ENCODE peak calls at places on chromosome 13, in seven cellular contexts. H is adrenal gland, V is uterus, D is lower leg skin, L is A549, Y is stomach, M is heart left ventricle. W is an unnamed sample.
A peak's percentile ranks its signal among the peaks of the same experiment; 100 is the strongest.

GRCh38 chr13:85174291-85174690 is 624.9 kb downstream of the SLITRK6 start:
- DNase-seq in D (no peak), Y (no peak), M (no peak), L (no peak), V (no peak), H (no peak), W (no peak)

GRCh38 chr13:106532111-106532929 is 3.1 kb downstream of the EFNB2 start:
- DNase-seq in L (no peak), V (peak; percentile 27), M (no peak), D (no peak), Y (no peak), H (no peak), W (peak; percentile 46)

GRCh38 chr13:32989331-32989730 is 26.9 kb upstream of the KL start:
- DNase-seq in V (no peak), Y (no peak), D (no peak), H (no peak), L (no peak), M (no peak), W (no peak)

GRCh38 chr13:27918041-27918917 is 1.5 kb upstream of the PDX1 start:
- DNase-seq in D (peak; percentile 82), L (no peak), V (no peak), M (no peak), H (no peak), Y (no peak), W (no peak)

GRCh38 chr13:59865398-59865797 is 298.3 kb downstream of the DIAPH3 start:
- DNase-seq in Y (no peak), V (no peak), M (no peak), L (peak; percentile 3), D (no peak), H (no peak), W (no peak)

GRCh38 chr13:113397606-113398425 is 33.9 kb upstream of the GRTP1 start:
- DNase-seq in D (peak; percentile 82), V (no peak), M (no peak), H (no peak), L (no peak), Y (no peak), W (no peak)

GRCh38 chr13:46905249-46905648 is 8.4 kb upstream of the HTR2A start:
- DNase-seq in M (no peak), H (no peak), D (no peak), Y (no peak), V (no peak), L (peak; percentile 5), W (no peak)

GRCh38 chr13:95643471-95643813 is 1.1 kb downstream of the DZIP1 start:
- DNase-seq in H (no peak), L (peak; percentile 23), V (peak; percentile 22), M (no peak), D (no peak), Y (no peak), W (no peak)

GRCh38 chr13:55062662-55063061 is 2034.0 kb downstream of the OLFM4 start:
- DNase-seq in V (no peak), M (no peak), H (no peak), D (no peak), Y (no peak), L (no peak), W (no peak)

GRCh38 chr13:49690990-49691886 is at the start of gene EBPL:
- DNase-seq in V (peak; percentile 95), H (peak; percentile 94), Y (peak; percentile 95), D (peak; percentile 99), L (peak; percentile 87), M (peak; percentile 96), W (peak; percentile 98)
- TF ChIP-seq POLR2A in V (peak; percentile 51), H (no peak), Y (no peak), D (no peak), L (peak; percentile 70), M (peak; percentile 23), W (no peak)

GRCh38 chr13:23160241-23161175 is 20.3 kb upstream of the SGCG start:
- DNase-seq in D (no peak), Y (no peak), M (no peak), L (no peak), V (no peak), H (no peak), W (no peak)

GRCh38 chr13:23161176-23161825 is 19.5 kb upstream of the SGCG start:
- DNase-seq in H (no peak), L (no peak), Y (no peak), D (no peak), M (no peak), V (no peak), W (no peak)

GRCh38 chr13:23159587-23160240 is 21.1 kb upstream of the SGCG start:
- DNase-seq in Y (no peak), L (no peak), V (no peak), H (no peak), M (no peak), D (no peak), W (no peak)

GRCh38 chr13:23159205-23159586 is 21.6 kb upstream of the SGCG start:
- DNase-seq in L (peak; percentile 42), H (no peak), M (no peak), Y (no peak), D (no peak), V (no peak), W (no peak)
- H3K4me3 ChIP-seq in L (peak overlapping the region; percentile 41), H (no peak overlapping the region), M (peak overlapping the region; percentile 59), Y (peak overlapping the region; percentile 26), D (peak overlapping the region; percentile 8), V (no peak overlapping the region), W (no peak overlapping the region)

GRCh38 chr13:30466358-30466714 is 600 bp upstream of the HMGB1 start:
- DNase-seq in V (no peak), H (no peak), D (no peak), Y (no peak), M (no peak), L (peak; percentile 10), W (no peak)

GRCh38 chr13:30465541-30466357 is at the start of gene HMGB1:
- DNase-seq in D (peak; percentile 100), L (peak; percentile 97), Y (peak; percentile 99), V (peak; percentile 97), H (peak; percentile 99), M (peak; percentile 99), W (peak; percentile 98)

GRCh38 chr13:30464496-30465351 is 1.0 kb downstream of the HMGB1 start:
- DNase-seq in L (peak; percentile 80), M (peak; percentile 78), H (peak; percentile 79), Y (peak; percentile 69), V (peak; percentile 79), D (peak; percentile 94), W (peak; percentile 94)

GRCh38 chr13:30466841-30467252 is 1.1 kb upstream of the HMGB1 start:
- DNase-seq in V (no peak), D (no peak), Y (no peak), H (no peak), L (no peak), M (no peak), W (no peak)

DNA sequence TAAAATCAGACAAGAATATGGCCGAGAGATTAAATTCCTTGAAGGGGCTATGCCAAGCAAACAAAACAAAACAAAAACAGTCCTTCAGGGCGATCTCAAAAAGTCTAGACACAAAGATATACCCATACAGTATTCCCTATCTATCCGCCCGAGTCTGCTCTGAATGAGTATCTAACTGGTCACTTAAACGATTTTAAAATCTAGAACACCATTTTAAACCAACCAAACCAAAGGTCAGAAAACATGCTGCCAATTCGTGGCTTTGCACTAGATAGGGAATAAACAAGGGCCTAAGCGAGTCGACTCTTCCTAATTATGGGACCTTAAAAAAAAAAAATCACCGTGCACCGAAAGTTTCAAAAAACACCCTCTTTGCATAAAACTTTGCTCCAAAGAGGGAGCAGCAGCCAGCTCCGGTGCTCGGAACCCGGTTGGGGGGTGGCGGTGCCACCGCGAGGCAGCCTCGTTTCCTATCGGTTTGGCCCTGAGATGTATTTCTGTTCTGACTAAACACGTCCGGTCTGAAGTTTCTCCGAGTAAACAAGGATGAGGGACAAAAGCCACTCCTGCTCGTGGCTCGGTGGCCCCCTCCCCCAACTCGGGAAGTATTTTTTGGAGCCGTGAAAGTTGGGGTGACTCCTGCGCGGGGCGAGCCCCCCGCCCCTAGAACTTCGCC is 1.8 kb downstream of the HMGB1 start:
- DNase-seq in V (no peak), Y (peak; percentile 61), L (peak; percentile 46), M (peak; percentile 53), D (no peak), H (peak; percentile 75), W (peak; percentile 94)
- TF ChIP-seq POLR2A in V (no peak), Y (no peak), L (no peak), M (no peak), D (no peak), H (no peak), W (no peak)

GRCh38 chr13:99161512-99161911 is 39.1 kb upstream of the UBAC2 start:
- DNase-seq in M (no peak), L (no peak), V (no peak), Y (no peak), D (no peak), H (no peak), W (no peak)

GRCh38 chr13:99160415-99160814 is 40.2 kb upstream of the UBAC2 start:
- DNase-seq in Y (no peak), M (no peak), H (no peak), L (no peak), D (no peak), V (no peak), W (no peak)

GRCh38 chr13:99164226-99164625 is 36.4 kb upstream of the UBAC2 start:
- DNase-seq in M (no peak), V (no peak), H (no peak), Y (no peak), D (no peak), L (no peak), W (no peak)

GRCh38 chr13:99162543-99162942 is 38.1 kb upstream of the UBAC2 start:
- DNase-seq in Y (no peak), D (no peak), V (no peak), H (no peak), L (no peak), M (no peak), W (no peak)

GRCh38 chr13:99162962-99163361 is 37.7 kb upstream of the UBAC2 start:
- DNase-seq in V (no peak), L (no peak), H (no peak), Y (no peak), D (no peak), M (no peak), W (no peak)
- H3K4me3 ChIP-seq in V (no peak overlapping the region), L (no peak overlapping the region), H (no peak overlapping the region), Y (no peak overlapping the region), D (no peak overlapping the region), M (no peak overlapping the region), W (no peak overlapping the region)

GRCh38 chr13:44917589-44918322 is 71.5 kb downstream of the NUFIP1 start:
- DNase-seq in H (peak; percentile 93), Y (peak; percentile 97), M (peak; percentile 94), D (peak; percentile 100), L (peak; percentile 95), V (peak; percentile 98), W (peak; percentile 98)
- TF ChIP-seq POLR2A in H (peak; percentile 53), Y (no peak), M (peak; percentile 42), D (no peak), L (no peak), V (peak; percentile 82), W (no peak)

DNA sequence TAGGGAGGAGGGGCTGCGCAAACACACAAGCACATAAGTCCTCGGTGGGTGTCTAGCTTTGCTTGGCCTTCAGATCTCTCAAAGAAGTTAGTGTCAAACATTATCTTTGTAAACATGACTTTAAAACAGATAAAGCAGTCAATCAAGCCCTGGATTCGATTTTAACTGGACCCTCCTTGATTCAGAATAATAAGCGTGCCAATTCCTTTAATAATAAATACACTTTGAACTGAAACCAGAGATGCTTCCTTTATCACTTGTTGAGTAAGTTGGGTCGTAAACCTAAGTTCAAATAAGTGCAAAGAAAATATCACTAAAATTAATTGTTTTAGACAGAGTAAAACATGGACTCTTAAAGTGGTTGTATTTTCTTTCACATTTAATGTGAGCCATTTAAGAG is 30.9 kb downstream of the POU4F1 start:
- DNase-seq in M (no peak), Y (no peak), V (no peak), D (no peak), L (no peak), H (no peak), W (no peak)
- H3K4me3 ChIP-seq in M (no peak overlapping the region), Y (no peak overlapping the region), V (no peak overlapping the region), D (no peak overlapping the region), L (no peak overlapping the region), H (no peak overlapping the region), W (no peak overlapping the region)